ENCODE peak calls at places on chromosomes 1 and 21, in seven cellular contexts. One of them, this sample, is unnamed.

GRCh38 chr1:239763850-239764249 is 327.8 kb upstream of the FMN2 start:
- DNase-seq in astrocyte: no peak
- DNase-seq in SJSA1: no peak
- DNase-seq in RWPE2: no peak
- DNase-seq in CD4-positive, alpha-beta T cell: no peak
- DNase-seq in cardiac muscle cell: no peak
- DNase-seq in neuronal stem cell: no peak
- DNase-seq in this sample: no peak

GRCh38 chr21:33789697-33790096 is 125.9 kb downstream of the ATP5PO start:
- DNase-seq in astrocyte: peak
- DNase-seq in SJSA1: no peak
- DNase-seq in RWPE2: no peak
- DNase-seq in CD4-positive, alpha-beta T cell: no peak
- DNase-seq in cardiac muscle cell: no peak
- DNase-seq in neuronal stem cell: no peak
- DNase-seq in this sample: no peak

GRCh38 chr1:231724876-231725647 is 98.5 kb downstream of the DISC1 start:
- DNase-seq in astrocyte: peak
- DNase-seq in SJSA1: peak
- DNase-seq in RWPE2: no peak
- DNase-seq in CD4-positive, alpha-beta T cell: no peak
- DNase-seq in cardiac muscle cell: peak
- DNase-seq in neuronal stem cell: peak
- DNase-seq in this sample: no peak

GRCh38 chr1:6330410-6330827 is 63.1 kb downstream of the ACOT7 start:
- DNase-seq in astrocyte: peak
- DNase-seq in SJSA1: no peak
- DNase-seq in RWPE2: no peak
- DNase-seq in CD4-positive, alpha-beta T cell: no peak
- DNase-seq in cardiac muscle cell: no peak
- DNase-seq in neuronal stem cell: no peak
- DNase-seq in this sample: no peak

GRCh38 chr21:46183910-46184624 is at the start of gene SPATC1L:
- DNase-seq in astrocyte: peak
- DNase-seq in SJSA1: peak
- DNase-seq in RWPE2: no peak
- DNase-seq in CD4-positive, alpha-beta T cell: peak
- DNase-seq in cardiac muscle cell: peak
- DNase-seq in neuronal stem cell: peak
- DNase-seq in this sample: peak

GRCh38 chr1:222620566-222620965 is 2.7 kb downstream of the MIA3 start:
- DNase-seq in astrocyte: no peak
- DNase-seq in SJSA1: no peak
- DNase-seq in RWPE2: no peak
- DNase-seq in CD4-positive, alpha-beta T cell: no peak
- DNase-seq in cardiac muscle cell: no peak
- DNase-seq in neuronal stem cell: no peak
- DNase-seq in this sample: no peak

GRCh38 chr1:240278082-240278481 is 186.4 kb downstream of the FMN2 start:
- DNase-seq in astrocyte: no peak
- DNase-seq in SJSA1: no peak
- DNase-seq in RWPE2: no peak
- DNase-seq in CD4-positive, alpha-beta T cell: no peak
- DNase-seq in cardiac muscle cell: no peak
- DNase-seq in neuronal stem cell: no peak
- DNase-seq in this sample: no peak

GRCh38 chr21:32372755-32373154 is 20.1 kb downstream of the URB1 start:
- DNase-seq in astrocyte: no peak
- DNase-seq in SJSA1: no peak
- DNase-seq in RWPE2: no peak
- DNase-seq in CD4-positive, alpha-beta T cell: no peak
- DNase-seq in cardiac muscle cell: no peak
- DNase-seq in neuronal stem cell: no peak
- DNase-seq in this sample: no peak

GRCh38 chr1:10867914-10868598 is 71.6 kb upstream of the CASZ1 start:
- DNase-seq in astrocyte: no peak
- DNase-seq in SJSA1: no peak
- DNase-seq in RWPE2: no peak
- DNase-seq in CD4-positive, alpha-beta T cell: no peak
- DNase-seq in cardiac muscle cell: no peak
- DNase-seq in neuronal stem cell: no peak
- DNase-seq in this sample: no peak

DNA sequence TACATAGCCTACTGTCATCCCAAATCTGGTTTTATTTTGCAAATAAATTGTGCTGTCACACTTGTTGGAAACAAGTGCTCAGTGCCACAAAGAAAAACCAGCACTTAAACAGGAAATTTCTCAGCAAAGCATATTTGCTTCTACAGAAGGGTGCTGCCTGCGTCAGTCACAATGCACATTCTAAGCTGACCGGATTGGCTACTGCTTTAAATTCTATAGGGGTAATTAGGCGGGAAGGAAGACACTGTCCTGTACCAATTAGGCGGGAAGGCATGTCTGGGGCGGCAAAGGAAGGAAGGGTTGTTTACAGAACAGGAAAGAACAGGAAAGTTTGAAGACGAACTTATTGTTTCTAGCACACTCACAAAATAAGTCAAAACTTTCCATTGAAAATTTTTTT is 2.8 kb downstream of the IFI16 start:
- DNase-seq in astrocyte: peak
- DNase-seq in SJSA1: no peak
- DNase-seq in RWPE2: no peak
- DNase-seq in CD4-positive, alpha-beta T cell: peak
- DNase-seq in cardiac muscle cell: no peak
- DNase-seq in neuronal stem cell: no peak
- DNase-seq in this sample: no peak
- H3K27ac ChIP-seq in astrocyte: no peak
- H3K27ac ChIP-seq in SJSA1: peak
- H3K27ac ChIP-seq in RWPE2: peak
- H3K27ac ChIP-seq in CD4-positive, alpha-beta T cell: peak
- H3K27ac ChIP-seq in cardiac muscle cell: no peak
- H3K27ac ChIP-seq in neuronal stem cell: no peak
- H3K27ac ChIP-seq in this sample: peak

DNA sequence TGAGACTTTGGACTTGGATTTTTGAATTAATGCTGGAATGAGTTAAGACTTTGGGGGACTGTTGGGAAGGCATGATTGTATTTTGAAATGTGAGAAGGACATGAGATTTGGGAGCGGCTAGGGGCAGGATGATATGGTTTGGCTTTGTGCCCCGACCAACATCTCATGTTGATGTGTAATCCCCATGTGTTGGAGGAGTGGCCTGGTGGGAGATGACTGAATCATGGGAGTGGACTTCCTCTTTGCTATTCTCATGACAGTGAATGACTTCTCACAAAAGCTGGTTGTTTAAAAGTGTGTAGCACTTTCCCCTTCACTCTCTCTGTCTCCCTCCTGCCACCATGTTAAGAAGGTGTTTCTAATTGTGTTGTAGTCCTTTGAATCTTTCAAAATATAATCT is 9.3 kb upstream of the PHGDH start:
- DNase-seq in astrocyte: peak
- DNase-seq in SJSA1: no peak
- DNase-seq in RWPE2: peak
- DNase-seq in CD4-positive, alpha-beta T cell: no peak
- DNase-seq in cardiac muscle cell: no peak
- DNase-seq in neuronal stem cell: no peak
- DNase-seq in this sample: no peak
- H3K27ac ChIP-seq in astrocyte: no peak
- H3K27ac ChIP-seq in SJSA1: no peak
- H3K27ac ChIP-seq in RWPE2: peak
- H3K27ac ChIP-seq in CD4-positive, alpha-beta T cell: no peak
- H3K27ac ChIP-seq in cardiac muscle cell: no peak
- H3K27ac ChIP-seq in neuronal stem cell: no peak
- H3K27ac ChIP-seq in this sample: no peak

GRCh38 chr1:234634387-234634786 is 24.4 kb upstream of the IRF2BP2 start:
- DNase-seq in astrocyte: no peak
- DNase-seq in SJSA1: no peak
- DNase-seq in RWPE2: no peak
- DNase-seq in CD4-positive, alpha-beta T cell: no peak
- DNase-seq in cardiac muscle cell: no peak
- DNase-seq in neuronal stem cell: no peak
- DNase-seq in this sample: no peak

GRCh38 chr1:234632225-234632624 is 22.2 kb upstream of the IRF2BP2 start:
- DNase-seq in astrocyte: no peak
- DNase-seq in SJSA1: no peak
- DNase-seq in RWPE2: no peak
- DNase-seq in CD4-positive, alpha-beta T cell: no peak
- DNase-seq in cardiac muscle cell: no peak
- DNase-seq in neuronal stem cell: no peak
- DNase-seq in this sample: no peak

GRCh38 chr1:234629026-234629425 is 19.0 kb upstream of the IRF2BP2 start:
- DNase-seq in astrocyte: no peak
- DNase-seq in SJSA1: no peak
- DNase-seq in RWPE2: no peak
- DNase-seq in CD4-positive, alpha-beta T cell: no peak
- DNase-seq in cardiac muscle cell: no peak
- DNase-seq in neuronal stem cell: no peak
- DNase-seq in this sample: no peak

GRCh38 chr1:234628099-234628498 is 18.1 kb upstream of the IRF2BP2 start:
- DNase-seq in astrocyte: peak
- DNase-seq in SJSA1: peak
- DNase-seq in RWPE2: peak
- DNase-seq in CD4-positive, alpha-beta T cell: no peak
- DNase-seq in cardiac muscle cell: no peak
- DNase-seq in neuronal stem cell: no peak
- DNase-seq in this sample: no peak

DNA sequence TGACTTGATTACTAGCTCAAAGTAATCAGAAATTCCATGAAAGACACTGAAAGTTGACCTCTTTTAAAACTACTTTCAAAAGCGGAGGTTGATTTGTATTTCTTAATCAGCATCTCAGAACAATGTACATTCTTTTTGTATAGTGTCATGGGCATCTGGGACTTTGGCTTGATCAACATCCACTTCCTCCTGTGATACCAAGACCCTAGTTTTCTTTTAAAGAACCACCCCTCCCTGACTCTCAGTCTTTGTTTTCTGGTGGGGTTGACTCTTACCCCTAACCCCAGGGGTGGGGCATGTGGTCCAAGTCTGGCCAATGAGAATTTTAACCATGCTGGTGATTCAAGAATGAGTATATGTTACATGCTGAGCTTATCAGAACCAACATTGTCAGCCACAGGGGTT is 21.7 kb upstream of the IRF2BP2 start:
- DNase-seq in astrocyte: peak
- DNase-seq in SJSA1: peak
- DNase-seq in RWPE2: no peak
- DNase-seq in CD4-positive, alpha-beta T cell: no peak
- DNase-seq in cardiac muscle cell: no peak
- DNase-seq in neuronal stem cell: no peak
- DNase-seq in this sample: no peak
- H3K27ac ChIP-seq in astrocyte: peak
- H3K27ac ChIP-seq in SJSA1: peak
- H3K27ac ChIP-seq in RWPE2: peak
- H3K27ac ChIP-seq in CD4-positive, alpha-beta T cell: no peak
- H3K27ac ChIP-seq in cardiac muscle cell: no peak
- H3K27ac ChIP-seq in neuronal stem cell: no peak
- H3K27ac ChIP-seq in this sample: no peak

GRCh38 chr1:39386997-39387396 is 104.4 kb upstream of the BMP8A start:
- DNase-seq in astrocyte: no peak
- DNase-seq in SJSA1: no peak
- DNase-seq in RWPE2: no peak
- DNase-seq in CD4-positive, alpha-beta T cell: no peak
- DNase-seq in cardiac muscle cell: no peak
- DNase-seq in neuronal stem cell: no peak
- DNase-seq in this sample: no peak
- H3K27ac ChIP-seq in astrocyte: peak
- H3K27ac ChIP-seq in SJSA1: peak
- H3K27ac ChIP-seq in RWPE2: peak
- H3K27ac ChIP-seq in CD4-positive, alpha-beta T cell: no peak
- H3K27ac ChIP-seq in cardiac muscle cell: peak
- H3K27ac ChIP-seq in neuronal stem cell: no peak
- H3K27ac ChIP-seq in this sample: no peak

This sample was measured in substantia nigra.